ENCODE peak calls at places on chromosomes 12 and 14, in five cellular contexts. One of them, this sample, is unnamed.

GRCh38 chr12:57904848-57905811 is 36.2 kb upstream of the ATP23 start:
- DNase-seq in body of pancreas: peak
- DNase-seq in GM12892: peak
- DNase-seq in Peyer's patch: peak
- DNase-seq in stomach: peak
- DNase-seq in this sample: peak

GRCh38 chr14:102675396-102675795 is 82.9 kb downstream of the RCOR1 start:
- DNase-seq in body of pancreas: no peak
- DNase-seq in GM12892: no peak
- DNase-seq in Peyer's patch: no peak
- DNase-seq in stomach: no peak
- DNase-seq in this sample: no peak

GRCh38 chr12:27787559-27787958 is 7.5 kb upstream of the MANSC4 start:
- DNase-seq in body of pancreas: no peak
- DNase-seq in GM12892: no peak
- DNase-seq in Peyer's patch: no peak
- DNase-seq in stomach: no peak
- DNase-seq in this sample: no peak

GRCh38 chr12:122022393-122023338 is 982 bp downstream of the BCL7A start:
- DNase-seq in body of pancreas: peak
- DNase-seq in GM12892: no peak
- DNase-seq in Peyer's patch: no peak
- DNase-seq in stomach: peak
- DNase-seq in this sample: no peak

GRCh38 chr14:96797943-96798349 is 764 bp downstream of the VRK1 start:
- DNase-seq in body of pancreas: no peak
- DNase-seq in GM12892: peak
- DNase-seq in Peyer's patch: no peak
- DNase-seq in stomach: no peak
- DNase-seq in this sample: no peak

GRCh38 chr12:125981610-125982253 is 916.5 kb downstream of the AACS start:
- DNase-seq in body of pancreas: no peak
- DNase-seq in GM12892: no peak
- DNase-seq in Peyer's patch: no peak
- DNase-seq in stomach: no peak
- DNase-seq in this sample: no peak

GRCh38 chr12:50564240-50564947 is 59.6 kb downstream of the DIP2B start:
- DNase-seq in body of pancreas: no peak
- DNase-seq in GM12892: no peak
- DNase-seq in Peyer's patch: no peak
- DNase-seq in stomach: no peak
- DNase-seq in this sample: no peak

GRCh38 chr12:50390284-50390683 is 6.1 kb downstream of the FAM186A start:
- DNase-seq in body of pancreas: no peak
- DNase-seq in GM12892: no peak
- DNase-seq in Peyer's patch: no peak
- DNase-seq in stomach: no peak
- DNase-seq in this sample: no peak

GRCh38 chr12:106774808-106775524 is 484 bp downstream of the RIC8B start:
- DNase-seq in body of pancreas: no peak
- DNase-seq in GM12892: peak
- DNase-seq in Peyer's patch: peak
- DNase-seq in stomach: no peak
- DNase-seq in this sample: no peak

GRCh38 chr12:120791669-120792176 is 66.1 kb downstream of the ACADS start:
- DNase-seq in body of pancreas: no peak
- DNase-seq in GM12892: no peak
- DNase-seq in Peyer's patch: no peak
- DNase-seq in stomach: no peak
- DNase-seq in this sample: no peak

GRCh38 chr14:100083706-100084105 is 18.5 kb downstream of the EVL start:
- DNase-seq in body of pancreas: no peak
- DNase-seq in GM12892: no peak
- DNase-seq in Peyer's patch: no peak
- DNase-seq in stomach: no peak
- DNase-seq in this sample: no peak

GRCh38 chr12:5586201-5586600 is 154.3 kb downstream of the NTF3 start:
- DNase-seq in body of pancreas: no peak
- DNase-seq in GM12892: no peak
- DNase-seq in Peyer's patch: no peak
- DNase-seq in stomach: no peak
- DNase-seq in this sample: no peak
- TF ChIP-seq POLR2A in body of pancreas: no peak
- TF ChIP-seq POLR2A in GM12892: no peak
- TF ChIP-seq POLR2A in Peyer's patch: no peak
- TF ChIP-seq POLR2A in stomach: no peak
- TF ChIP-seq POLR2A in this sample: no peak

DNA sequence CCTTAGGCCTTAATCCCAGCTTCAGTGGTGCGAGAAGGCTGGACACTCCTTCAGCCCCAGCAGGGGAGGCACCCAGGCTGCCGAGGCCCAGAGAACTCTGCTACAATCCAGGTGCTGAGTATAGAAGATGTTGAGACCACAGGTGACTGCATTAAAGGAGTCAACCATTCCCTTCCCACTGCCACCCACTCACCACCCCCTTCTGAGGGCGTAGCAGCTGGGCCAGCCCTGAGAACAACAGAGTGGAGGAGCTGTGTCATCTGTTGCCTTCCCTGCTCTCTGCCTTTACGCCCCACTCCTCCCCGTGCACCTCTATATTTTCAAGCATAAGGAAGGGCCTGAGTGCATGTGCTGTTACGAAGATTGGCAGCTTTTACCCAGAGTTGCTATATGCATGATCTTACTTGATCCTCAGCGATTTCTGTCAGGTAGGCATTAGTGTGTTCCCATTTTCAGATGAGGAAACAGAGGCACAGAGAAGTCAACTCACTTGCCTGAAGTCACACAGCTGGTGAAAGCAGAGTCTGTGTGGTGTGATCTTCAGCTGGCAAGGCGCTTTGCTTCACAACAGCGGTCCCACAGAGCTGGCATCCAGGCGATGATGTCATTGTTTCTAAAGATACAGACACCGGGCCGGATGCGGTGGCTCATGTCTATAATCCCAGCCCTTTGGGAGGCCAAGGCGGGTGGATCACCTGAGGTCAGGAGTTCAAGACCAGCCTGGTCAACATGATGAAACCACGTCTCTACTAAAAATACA is 46.7 kb downstream of the RIN3 start:
- DNase-seq in body of pancreas: no peak
- DNase-seq in GM12892: no peak
- DNase-seq in Peyer's patch: no peak
- DNase-seq in stomach: no peak
- DNase-seq in this sample: no peak
- TF ChIP-seq POLR2A in body of pancreas: no peak
- TF ChIP-seq POLR2A in GM12892: no peak
- TF ChIP-seq POLR2A in Peyer's patch: no peak
- TF ChIP-seq POLR2A in stomach: no peak
- TF ChIP-seq POLR2A in this sample: no peak

GRCh38 chr14:68512088-68512487 is 280.8 kb downstream of the ZFP36L1 start:
- DNase-seq in body of pancreas: no peak
- DNase-seq in GM12892: no peak
- DNase-seq in Peyer's patch: no peak
- DNase-seq in stomach: no peak
- DNase-seq in this sample: peak

GRCh38 chr14:68514611-68515194 is 278.2 kb downstream of the ZFP36L1 start:
- DNase-seq in body of pancreas: no peak
- DNase-seq in GM12892: no peak
- DNase-seq in Peyer's patch: no peak
- DNase-seq in stomach: no peak
- DNase-seq in this sample: no peak

GRCh38 chr14:68513137-68513536 is 279.7 kb downstream of the ZFP36L1 start:
- DNase-seq in body of pancreas: no peak
- DNase-seq in GM12892: no peak
- DNase-seq in Peyer's patch: peak
- DNase-seq in stomach: no peak
- DNase-seq in this sample: no peak

GRCh38 chr14:68516235-68516634 is 276.6 kb downstream of the ZFP36L1 start:
- DNase-seq in body of pancreas: no peak
- DNase-seq in GM12892: no peak
- DNase-seq in Peyer's patch: no peak
- DNase-seq in stomach: no peak
- DNase-seq in this sample: no peak

GRCh38 chr14:68513838-68514610 is 278.8 kb downstream of the ZFP36L1 start:
- DNase-seq in body of pancreas: no peak
- DNase-seq in GM12892: peak
- DNase-seq in Peyer's patch: peak
- DNase-seq in stomach: no peak
- DNase-seq in this sample: no peak
- TF ChIP-seq POLR2A in body of pancreas: no peak
- TF ChIP-seq POLR2A in GM12892: peak
- TF ChIP-seq POLR2A in Peyer's patch: no peak
- TF ChIP-seq POLR2A in stomach: no peak
- TF ChIP-seq POLR2A in this sample: no peak

GRCh38 chr14:21279783-21280182 is at the start of gene RPGRIP1:
- DNase-seq in body of pancreas: no peak
- DNase-seq in GM12892: no peak
- DNase-seq in Peyer's patch: no peak
- DNase-seq in stomach: no peak
- DNase-seq in this sample: no peak
- TF ChIP-seq POLR2A in body of pancreas: no peak
- TF ChIP-seq POLR2A in GM12892: no peak
- TF ChIP-seq POLR2A in Peyer's patch: no peak
- TF ChIP-seq POLR2A in stomach: no peak
- TF ChIP-seq POLR2A in this sample: no peak

This sample was measured in uterus.